ENCODE peak calls at places on chromosome 18, in four cellular contexts. H, C, T and X are unnamed samples.

GRCh38 chr18:35432565-35433001 is 55.4 kb upstream of the ZNF396 start:
- DNase-seq in H (no peak), C (no peak), T (no peak), X (no peak)

GRCh38 chr18:37483221-37483971 is 82.2 kb downstream of the CELF4 start:
- DNase-seq in H (no peak), C (peak), T (no peak), X (peak)

GRCh38 chr18:74197705-74198341 is 49.5 kb downstream of the TIMM21 start:
- DNase-seq in H (no peak), C (no peak), T (no peak), X (no peak)

GRCh38 chr18:79203017-79203605 is 133.9 kb downstream of the ATP9B start:
- DNase-seq in H (no peak), C (no peak), T (no peak), X (no peak)

GRCh38 chr18:62486290-62486964 is 36.4 kb upstream of the ZCCHC2 start:
- DNase-seq in H (no peak), C (peak), T (peak), X (no peak)

GRCh38 chr18:12276736-12277554 is 22.8 kb downstream of the CIDEA start:
- DNase-seq in H (no peak), C (no peak), T (no peak), X (no peak)

GRCh38 chr18:11183621-11184020 is 34.3 kb upstream of the PIEZO2 start:
- DNase-seq in H (no peak), C (no peak), T (no peak), X (no peak)

GRCh38 chr18:77811510-77811909 is 561.9 kb downstream of the GALR1 start:
- DNase-seq in H (no peak), C (no peak), T (no peak), X (no peak)

GRCh38 chr18:57574866-57575265 is 11.6 kb downstream of the FECH start:
- DNase-seq in H (no peak), C (no peak), T (no peak), X (no peak)

GRCh38 chr18:5158171-5158570 is 38.9 kb downstream of the AKAIN1 start:
- DNase-seq in H (no peak), C (no peak), T (no peak), X (no peak)

GRCh38 chr18:26479686-26480079 is 68.7 kb downstream of the KCTD1 start:
- DNase-seq in H (no peak), C (no peak), T (no peak), X (no peak)

GRCh38 chr18:55275042-55275897 is 312.7 kb downstream of the TCF4 start:
- DNase-seq in H (no peak), C (no peak), T (no peak), X (peak)

GRCh38 chr18:35693829-35694228 is 112.3 kb downstream of the GALNT1 start:
- DNase-seq in H (no peak), C (no peak), T (no peak), X (no peak)

GRCh38 chr18:26386002-26386401 is 159.8 kb downstream of the TAF4B start:
- DNase-seq in H (no peak), C (no peak), T (peak), X (no peak)

GRCh38 chr18:78496095-78496494 is 483.5 kb upstream of the SALL3 start:
- DNase-seq in H (no peak), C (no peak), T (no peak), X (no peak)

GRCh38 chr18:23189768-23190661 is 54.7 kb downstream of the CABLES1 start:
- DNase-seq in H (no peak), C (no peak), T (peak), X (no peak)
- TF ChIP-seq TARDBP in H (no peak), C (no peak), T (no peak), X (no peak)

GRCh38 chr18:46856975-46857374 is 60.3 kb downstream of the PIAS2 start:
- DNase-seq in H (no peak), C (no peak), T (no peak), X (no peak)
- TF ChIP-seq TARDBP in H (no peak), C (no peak), T (no peak), X (no peak)

DNA sequence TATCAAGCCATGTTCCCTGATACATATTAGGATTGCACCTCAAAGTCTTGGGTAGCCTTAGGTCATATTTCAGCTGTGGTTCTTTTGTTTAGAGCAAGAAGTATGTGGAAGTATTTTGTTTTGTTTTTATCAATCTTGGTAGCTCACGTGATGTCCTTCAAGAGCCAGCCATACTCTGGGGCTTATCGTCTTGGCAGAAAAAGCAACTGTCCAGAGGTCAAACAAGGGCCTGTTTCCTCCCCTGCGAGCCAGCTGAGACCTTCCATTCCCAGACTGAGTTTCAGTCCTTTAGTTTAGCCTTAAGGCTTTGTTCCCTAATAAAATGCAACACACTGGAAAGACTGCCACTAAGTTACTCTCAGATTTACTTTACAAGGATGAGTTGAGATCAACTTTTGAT is 63.6 kb downstream of the TXNL1 start:
- DNase-seq in H (no peak), C (no peak), T (no peak), X (no peak)
- TF ChIP-seq TARDBP in H (no peak), C (no peak), T (no peak), X (no peak)

DNA sequence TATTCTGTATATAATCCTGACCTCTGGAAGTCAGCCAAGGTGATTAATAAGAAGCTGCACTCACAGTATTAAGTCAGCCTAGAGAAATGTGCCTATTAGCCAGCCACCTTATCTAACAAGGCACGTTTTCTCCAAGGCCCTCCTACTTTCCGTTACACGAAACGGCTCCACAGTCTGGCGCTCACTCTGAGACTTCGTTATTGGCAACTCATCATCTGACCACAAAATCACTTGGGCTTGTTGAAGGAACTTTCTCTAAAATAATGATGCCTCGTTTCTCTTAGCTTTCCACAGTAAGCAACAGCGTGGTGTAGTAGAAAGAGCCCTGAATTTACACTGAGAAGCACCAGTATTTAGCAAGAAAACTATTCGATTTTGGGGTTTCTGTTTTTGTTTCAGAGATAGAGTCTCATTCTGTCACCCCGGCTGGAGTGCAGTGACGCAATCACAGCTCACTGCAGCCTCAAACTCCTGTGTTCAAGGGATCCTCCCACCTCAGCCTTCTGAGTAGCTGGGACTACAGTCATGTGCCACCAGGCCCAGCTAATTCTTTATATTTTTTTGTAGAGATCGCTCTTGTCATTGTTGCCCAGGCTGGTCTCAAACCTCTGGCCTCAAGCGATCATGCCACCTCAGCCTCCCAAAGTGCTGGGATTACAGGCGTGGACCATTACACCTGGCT is 53.6 kb upstream of the SLC14A1 start:
- DNase-seq in H (no peak), C (peak), T (no peak), X (no peak)
- TF ChIP-seq TARDBP in H (no peak), C (no peak), T (no peak), X (no peak)